ENCODE peak calls at places on chromosomes 2 and 18, in eight cellular contexts. K is OCI-LY7; Q is CD8-positive, alpha-beta memory T cell; V is GM06990; F is uterus; E is psoas muscle; C is tibial artery; J is lower lobe of right lung. U is an unnamed sample. For H3K36me3, the result is how much of the 10 kb centered on the place peaks cover.

GRCh38 chr2:232013701-232014353 is 52.3 kb downstream of the DIS3L2 start:
- DNase-seq in K (no peak), Q (no peak), V (peak), F (no peak), E (peak), C (no peak), J (no peak), U (no peak)

GRCh38 chr2:29259221-29259620 is 144.0 kb downstream of the CLIP4 start:
- DNase-seq in K (no peak), Q (no peak), V (no peak), F (no peak), E (no peak), C (no peak), J (no peak), U (no peak)

GRCh38 chr2:126902152-126902835 is 3.6 kb downstream of the TEX51 start:
- DNase-seq in K (no peak), Q (no peak), V (no peak), F (no peak), E (no peak), C (peak), J (peak), U (no peak)

GRCh38 chr2:242054881-242055801 is 185.6 kb downstream of the RTP5 start:
- DNase-seq in K (no peak), Q (no peak), V (no peak), F (no peak), E (no peak), C (no peak), J (no peak), U (no peak)

GRCh38 chr18:39455300-39455699 is 1889.7 kb upstream of the CELF4 start:
- DNase-seq in K (no peak), Q (no peak), V (no peak), F (no peak), E (no peak), C (no peak), J (no peak), U (no peak)

GRCh38 chr2:169469952-169470572 is 9.2 kb upstream of the BBS5 start:
- DNase-seq in K (no peak), Q (no peak), V (no peak), F (no peak), E (no peak), C (no peak), J (no peak), U (no peak)

GRCh38 chr18:58418361-58418760 is 210.5 kb downstream of the ALPK2 start:
- DNase-seq in K (no peak), Q (no peak), V (no peak), F (no peak), E (no peak), C (no peak), J (no peak), U (no peak)

GRCh38 chr18:75183524-75183923 is 25.4 kb downstream of the PTGR3 start:
- DNase-seq in K (no peak), Q (no peak), V (no peak), F (no peak), E (no peak), C (no peak), J (no peak), U (no peak)

GRCh38 chr2:105409717-105410116 is 10.9 kb upstream of the FHL2 start:
- DNase-seq in K (no peak), Q (no peak), V (no peak), F (peak), E (peak), C (peak), J (no peak), U (no peak)

GRCh38 chr2:128284841-128285240 is 33.8 kb downstream of the HS6ST1 start:
- DNase-seq in K (no peak), Q (no peak), V (no peak), F (no peak), E (peak), C (no peak), J (peak), U (no peak)

GRCh38 chr2:44740678-44741077 is 200.8 kb upstream of the SIX3 start:
- DNase-seq in K (no peak), Q (no peak), V (no peak), F (no peak), E (no peak), C (no peak), J (no peak), U (no peak)

GRCh38 chr2:193112986-193113385 is 918.3 kb upstream of the TMEFF2 start:
- DNase-seq in K (no peak), Q (no peak), V (no peak), F (no peak), E (no peak), C (no peak), J (no peak), U (no peak)

GRCh38 chr2:47155091-47155876 is at the start of gene STPG4:
- DNase-seq in K (no peak), Q (no peak), V (no peak), F (no peak), E (no peak), C (no peak), J (no peak), U (peak)
- H3K36me3 ChIP-seq in K (half or more), Q (under half), V (under half), F (under half), E (under half), C (half or more), J (half or more), U (under half)

GRCh38 chr2:120575966-120576365 is 159.7 kb upstream of the GLI2 start:
- DNase-seq in K (no peak), Q (no peak), V (no peak), F (no peak), E (no peak), C (no peak), J (peak), U (no peak)

GRCh38 chr2:120577896-120578295 is 157.8 kb upstream of the GLI2 start:
- DNase-seq in K (no peak), Q (no peak), V (no peak), F (no peak), E (peak), C (no peak), J (no peak), U (no peak)

GRCh38 chr2:120578576-120579352 is 156.9 kb upstream of the GLI2 start:
- DNase-seq in K (peak), Q (no peak), V (no peak), F (no peak), E (peak), C (no peak), J (no peak), U (no peak)

GRCh38 chr2:120574620-120575019 is 161.0 kb upstream of the GLI2 start:
- DNase-seq in K (no peak), Q (no peak), V (no peak), F (no peak), E (peak), C (no peak), J (peak), U (no peak)

DNA sequence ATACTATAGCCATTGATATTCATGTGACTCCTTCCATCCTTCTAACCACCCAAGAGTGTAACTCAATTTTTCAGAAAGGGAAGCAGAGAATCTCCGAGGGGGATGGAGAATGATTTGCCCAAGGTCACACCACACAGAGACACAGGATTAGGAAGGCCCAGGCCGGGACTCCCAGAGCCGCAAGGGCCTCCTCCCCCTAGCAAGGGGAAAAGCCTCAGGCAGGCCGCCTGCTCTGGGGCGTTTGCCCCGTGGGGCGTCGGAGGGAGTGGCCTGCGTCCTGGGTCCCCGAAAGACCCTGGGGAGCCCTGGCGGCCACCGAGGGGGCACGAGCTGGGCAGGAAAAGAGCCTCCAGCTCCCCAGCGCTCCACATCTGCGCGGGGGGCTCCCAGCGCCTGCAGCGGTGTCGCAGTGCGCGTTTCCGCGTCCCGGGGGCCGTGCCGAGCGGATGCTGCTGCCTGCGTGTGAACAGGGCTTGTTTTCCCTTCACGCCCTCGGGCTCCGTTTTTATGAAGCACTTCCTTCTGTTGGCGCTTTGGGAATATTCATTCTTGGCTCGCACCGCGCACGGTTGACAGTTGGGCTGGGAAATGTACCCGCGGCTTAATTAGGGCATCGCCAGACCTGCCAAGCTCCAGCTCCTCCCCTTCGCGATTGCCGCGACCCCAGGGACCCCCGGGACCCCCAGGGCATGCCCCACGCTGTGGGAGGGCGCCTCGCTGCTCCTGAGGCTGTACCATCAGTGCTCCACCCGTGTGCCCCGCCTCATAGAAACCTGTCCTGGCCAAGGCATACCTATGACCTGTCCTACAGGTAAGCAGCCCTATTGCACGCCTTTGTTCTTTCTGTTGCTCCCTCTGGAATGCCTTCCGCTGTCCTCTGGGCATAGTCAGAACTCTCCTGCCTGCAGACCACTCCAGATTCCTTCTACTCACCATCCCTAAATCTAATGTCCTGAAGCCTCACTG is 158.9 kb upstream of the GLI2 start:
- DNase-seq in K (no peak), Q (no peak), V (no peak), F (no peak), E (peak), C (no peak), J (no peak), U (peak)
- H3K4me3 ChIP-seq in K (no peak), Q (no peak), V (no peak), F (peak), E (peak), C (peak), J (peak), U (peak)

DNA sequence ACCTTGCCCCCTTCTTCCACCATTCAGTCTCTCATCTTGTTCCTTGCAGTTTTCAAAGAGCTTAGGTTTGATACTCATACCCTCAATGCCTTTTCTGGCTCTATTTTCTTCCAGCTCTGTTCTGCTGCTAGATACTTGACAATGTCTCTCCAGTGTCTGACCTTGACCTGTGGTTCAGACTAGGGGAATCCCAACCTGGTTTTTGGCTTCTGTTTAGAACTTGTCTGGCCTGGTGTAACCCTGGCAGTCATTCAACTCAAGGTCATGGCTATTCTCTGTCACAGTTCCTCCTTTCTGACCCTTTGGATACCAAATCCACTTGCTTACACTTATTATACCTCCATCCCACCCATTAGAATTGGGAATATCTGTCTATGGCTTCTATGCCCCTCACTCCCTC is 31.8 kb upstream of the IMP4 start:
- DNase-seq in K (no peak), Q (no peak), V (no peak), F (no peak), E (no peak), C (no peak), J (no peak), U (no peak)
- H3K36me3 ChIP-seq in K (under half), Q (under half), V (under half), F (under half), E (under half), C (under half), J (under half), U (under half)

GRCh38 chr2:240235149-240235803 is 94.8 kb upstream of the OTOS start:
- DNase-seq in K (no peak), Q (no peak), V (no peak), F (no peak), E (no peak), C (peak), J (peak), U (no peak)

GRCh38 chr2:240232961-240233890 is 92.8 kb upstream of the OTOS start:
- DNase-seq in K (peak), Q (peak), V (peak), F (peak), E (peak), C (peak), J (peak), U (peak)

GRCh38 chr2:240234503-240234951 is 94.1 kb upstream of the OTOS start:
- DNase-seq in K (no peak), Q (no peak), V (no peak), F (no peak), E (no peak), C (peak), J (peak), U (no peak)

GRCh38 chr2:240232264-240232915 is 91.9 kb upstream of the OTOS start:
- DNase-seq in K (no peak), Q (no peak), V (no peak), F (no peak), E (no peak), C (peak), J (no peak), U (no peak)

DNA sequence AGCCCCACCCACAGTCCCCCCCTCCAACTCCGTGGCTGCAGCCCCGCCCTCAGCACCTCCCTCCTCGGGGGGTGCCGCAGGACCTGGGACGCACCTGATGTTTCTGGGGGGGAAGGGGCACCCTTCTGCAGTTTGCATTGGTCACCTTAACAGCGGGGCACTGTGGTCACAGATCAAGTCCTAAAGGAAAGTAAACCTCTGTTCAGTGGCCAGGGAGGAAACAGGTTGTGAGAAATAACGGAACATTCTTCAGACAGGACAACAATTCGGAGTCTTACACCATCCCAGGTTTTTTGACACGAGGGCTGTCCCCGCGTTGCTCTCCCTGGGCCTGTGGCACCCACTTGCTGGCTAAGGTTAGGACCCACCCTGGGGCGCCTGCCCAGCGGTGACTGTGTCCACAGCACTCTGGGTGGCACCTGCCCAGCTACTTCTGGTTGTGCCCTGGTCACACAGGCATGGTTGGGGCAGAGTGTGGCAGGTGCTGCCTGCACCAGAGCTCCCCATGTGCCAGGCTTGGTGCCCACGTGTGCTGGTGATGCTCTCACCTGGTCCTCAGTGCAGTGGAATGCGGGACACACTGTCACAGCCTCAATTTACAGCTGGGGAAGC is 93.5 kb upstream of the OTOS start:
- DNase-seq in K (no peak), Q (no peak), V (no peak), F (peak), E (no peak), C (peak), J (peak), U (no peak)
- H3K4me3 ChIP-seq in K (no peak), Q (no peak), V (no peak), F (no peak), E (no peak), C (no peak), J (peak), U (peak)